ENCODE peak calls at places on chromosomes 11 and 22, in six cellular contexts. X is PC-3, F is fibroblast of lung, L is IMR-90, T is SK-N-SH, A is endodermal cell. Z is an unnamed sample.
A peak's percentile ranks its signal among the peaks of the same experiment; 100 is the strongest.

GRCh38 chr11:66639066-66639813 is 737 bp downstream of the RBM4 start:
- DNase-seq in L (peak; percentile 42), T (no peak), X (peak; percentile 41), A (no peak), F (peak; percentile 53), Z (no peak)

GRCh38 chr11:78646564-78647185 is 72.0 kb upstream of the NARS2 start:
- DNase-seq in X (peak; percentile 97), L (peak; percentile 49), F (peak; percentile 49), T (peak; percentile 54), A (peak; percentile 87), Z (peak; percentile 73)

GRCh38 chr11:43397251-43397650 is 38.5 kb downstream of the TTC17 start:
- DNase-seq in L (peak; percentile 3), F (no peak), T (no peak), A (no peak), X (no peak), Z (no peak)

GRCh38 chr11:69172674-69173073 is 16.9 kb downstream of the SMIM38 start:
- DNase-seq in T (no peak), L (peak; percentile 22), X (peak; percentile 28), A (peak; percentile 65), F (peak; percentile 12), Z (no peak)

GRCh38 chr11:23723861-23724260 is 773.0 kb upstream of the LUZP2 start:
- DNase-seq in L (peak; percentile 43), X (peak; percentile 56), F (no peak), A (no peak), T (no peak), Z (no peak)

GRCh38 chr11:74134661-74135515 is 35.9 kb downstream of the C2CD3 start:
- DNase-seq in F (peak; percentile 47), T (no peak), X (no peak), L (peak; percentile 32), A (no peak), Z (no peak)

GRCh38 chr11:128843198-128843766 is 23.8 kb downstream of the KCNJ1 start:
- DNase-seq in L (no peak), A (no peak), F (no peak), T (no peak), X (no peak), Z (no peak)

GRCh38 chr11:32052218-32052617 is 38.7 kb upstream of the RCN1 start:
- DNase-seq in F (peak; percentile 70), L (peak; percentile 58), A (peak; percentile 73), T (peak; percentile 43), X (peak; percentile 74), Z (no peak)

GRCh38 chr22:33271390-33272161 is 213.4 kb upstream of the SYN3 start:
- DNase-seq in T (no peak), F (peak; percentile 7), X (no peak), A (no peak), L (peak; percentile 13), Z (no peak)

GRCh38 chr11:66857234-66857926 is 516 bp downstream of the LRFN4 start:
- DNase-seq in A (peak; percentile 78), F (no peak), T (peak; percentile 85), X (no peak), L (no peak), Z (peak; percentile 73)

GRCh38 chr11:3861698-3862097 is 6.2 kb downstream of the STIM1 start:
- DNase-seq in A (no peak), X (no peak), T (no peak), L (no peak), F (no peak), Z (no peak)

GRCh38 chr11:70434813-70435300 is 36.5 kb downstream of the CTTN start:
- DNase-seq in X (no peak), F (no peak), T (peak; percentile 58), A (no peak), L (no peak), Z (no peak)

GRCh38 chr11:46557684-46558151 is 36.1 kb downstream of the AMBRA1 start:
- DNase-seq in L (peak; percentile 68), T (no peak), F (peak; percentile 31), A (peak; percentile 52), X (peak; percentile 65), Z (no peak)

DNA sequence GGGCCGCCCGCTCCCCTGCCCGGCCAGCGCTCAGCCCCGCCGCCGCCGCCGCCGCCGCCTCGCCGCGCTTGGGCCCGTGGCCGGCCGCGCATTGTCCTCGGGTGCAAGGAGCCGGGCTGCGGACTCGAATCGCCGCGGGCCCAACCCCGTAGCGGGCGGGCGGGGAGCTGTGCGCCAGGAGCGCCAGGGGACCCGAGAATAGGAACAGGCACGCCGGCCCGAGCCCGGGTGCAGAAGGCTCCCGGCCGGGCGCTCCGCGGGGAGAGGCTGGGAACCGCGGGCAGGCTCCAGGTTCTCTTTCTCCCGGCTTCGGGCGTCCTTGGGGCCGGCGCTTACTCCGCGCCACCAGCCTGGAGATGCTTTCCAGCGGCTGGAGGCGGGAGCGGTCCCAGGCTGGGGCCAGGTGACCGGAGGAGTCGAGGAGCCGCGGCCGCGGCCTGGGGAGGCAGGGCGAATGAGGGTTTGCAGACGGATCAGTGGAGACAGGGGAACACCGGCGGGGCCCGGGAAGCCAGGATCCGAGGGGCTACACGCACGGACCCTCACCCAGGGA is 636 bp downstream of the PKNOX2 start:
- DNase-seq in A (peak; percentile 84), F (peak; percentile 26), L (peak; percentile 24), T (peak; percentile 81), X (peak; percentile 19), Z (no peak)
- H3K4me3 ChIP-seq in A (peak overlapping the region; percentile 83), F (peak overlapping the region; percentile 63), L (peak overlapping the region; percentile 65), T (peak overlapping the region; percentile 71), X (peak overlapping the region; percentile 78), Z (peak overlapping the region; percentile 52)

DNA sequence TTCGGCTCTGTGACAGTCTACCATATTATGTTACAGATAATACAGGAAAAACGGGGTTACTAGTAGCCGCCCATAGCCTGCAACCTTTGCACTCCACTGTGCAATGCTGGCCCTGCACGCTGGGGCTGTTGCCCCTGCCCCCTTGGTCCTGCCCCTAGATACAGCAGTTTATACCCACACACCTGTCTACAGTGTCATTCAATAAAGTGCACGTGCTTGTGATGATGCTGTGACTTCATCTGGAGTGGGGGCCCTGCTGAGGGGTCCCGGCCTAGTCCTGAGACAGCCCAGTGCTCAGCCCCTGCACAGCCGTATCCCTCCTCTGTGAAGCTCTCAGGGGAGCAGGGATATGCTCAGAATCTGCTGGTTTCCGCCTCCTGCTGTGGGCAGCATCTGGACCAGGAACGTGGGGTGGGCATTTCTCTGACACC is 1.2 kb downstream of the IFITM1 start:
- DNase-seq in L (no peak), F (no peak), X (no peak), A (no peak), T (no peak), Z (no peak)
- H3K9ac ChIP-seq in L (peak overlapping the region; percentile 29), F (no peak overlapping the region), X (no peak overlapping the region), A (peak overlapping the region; percentile 95), T (no peak overlapping the region), Z (no peak overlapping the region)

DNA sequence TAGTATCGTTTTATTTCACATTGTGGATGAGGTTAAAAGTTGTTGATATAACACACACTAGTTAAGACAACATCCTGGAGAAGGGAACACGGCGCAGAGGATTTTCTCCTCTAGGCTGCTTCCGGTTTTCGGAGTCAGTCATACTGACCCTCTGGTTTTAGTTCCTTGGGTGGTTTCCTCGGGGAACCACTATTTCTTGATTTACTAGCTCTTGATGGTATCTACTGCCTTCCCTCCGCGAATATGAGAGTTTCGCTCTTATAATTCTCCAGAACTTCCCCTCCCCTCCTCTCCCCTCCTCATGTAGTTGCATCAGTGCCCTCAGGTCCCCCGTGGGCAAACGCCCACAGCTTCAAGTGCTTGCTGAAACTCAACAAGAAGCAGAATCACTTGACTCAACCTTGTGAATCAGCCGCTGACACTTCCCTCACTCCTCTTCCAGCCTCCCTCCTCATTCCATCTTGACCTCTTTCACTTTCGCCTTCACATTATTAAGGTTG is 15.9 kb upstream of the APOBEC3A start:
- DNase-seq in X (no peak), A (no peak), L (no peak), T (no peak), F (no peak), Z (no peak)
- H3K4me3 ChIP-seq in X (no peak overlapping the region), A (no peak overlapping the region), L (no peak overlapping the region), T (no peak overlapping the region), F (no peak overlapping the region), Z (no peak overlapping the region)

DNA sequence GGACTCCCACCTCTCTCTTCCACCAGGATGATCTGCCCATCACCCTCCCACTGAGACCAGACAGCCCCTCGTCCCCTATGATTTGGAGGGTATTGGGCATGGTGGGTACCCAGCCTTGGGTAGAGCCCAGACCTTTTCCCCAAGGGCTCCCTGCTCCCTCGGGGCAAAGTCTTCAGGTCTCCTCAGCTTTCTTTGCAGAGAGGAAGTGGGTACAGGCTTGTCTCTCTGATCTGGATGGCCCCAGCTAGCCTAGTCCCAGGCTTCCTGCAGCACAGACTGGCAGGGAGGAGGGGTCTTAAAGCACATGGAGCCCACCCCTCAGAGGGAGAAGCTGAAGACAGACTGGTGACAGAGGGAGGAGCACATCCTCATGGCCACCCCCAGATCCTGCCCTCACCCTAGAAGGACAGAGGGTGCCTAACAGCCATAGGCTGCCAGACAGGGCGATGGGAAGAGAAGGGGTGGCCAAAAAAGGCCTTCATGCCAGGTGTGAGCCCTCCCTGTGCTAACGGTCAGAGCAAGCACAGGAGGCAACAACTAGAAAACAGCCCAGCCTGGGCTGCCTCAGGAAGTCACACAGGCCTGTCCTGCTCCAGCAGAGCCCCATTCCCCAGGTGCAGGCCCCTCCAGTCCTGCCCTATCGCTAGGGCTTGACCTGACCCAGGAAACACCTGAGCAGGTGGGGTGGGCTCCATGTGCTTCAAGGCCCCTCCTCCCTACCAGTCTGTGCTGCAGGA is 30.4 kb downstream of the SLC22A12 start:
- DNase-seq in T (no peak), A (no peak), F (no peak), L (no peak), X (no peak), Z (no peak)
- H3K9ac ChIP-seq in T (no peak overlapping the region), A (no peak overlapping the region), F (no peak overlapping the region), L (no peak overlapping the region), X (no peak overlapping the region), Z (no peak overlapping the region)

GRCh38 chr22:44673406-44673805 is 28.6 kb upstream of the PRR5 start:
- DNase-seq in L (no peak), X (no peak), F (no peak), T (no peak), A (no peak), Z (no peak)

GRCh38 chr22:44678245-44678979 is 23.6 kb upstream of the PRR5 start:
- DNase-seq in A (no peak), F (no peak), T (no peak), X (no peak), L (no peak), Z (no peak)

GRCh38 chr22:44678980-44679647 is 22.9 kb upstream of the PRR5 start:
- DNase-seq in L (no peak), A (no peak), F (no peak), X (no peak), T (no peak), Z (no peak)

GRCh38 chr22:44677299-44678244 is 24.4 kb upstream of the PRR5 start:
- DNase-seq in X (no peak), L (no peak), F (no peak), A (no peak), T (no peak), Z (no peak)

GRCh38 chr22:44676441-44677298 is 25.3 kb upstream of the PRR5 start:
- DNase-seq in T (peak; percentile 65), X (no peak), F (no peak), A (peak; percentile 69), L (peak; percentile 13), Z (no peak)
- H3K4me3 ChIP-seq in T (no peak overlapping the region), X (no peak overlapping the region), F (no peak overlapping the region), A (no peak overlapping the region), L (no peak overlapping the region), Z (no peak overlapping the region)

GRCh38 chr22:37518509-37519267 is 527 bp downstream of the CARD10 start:
- DNase-seq in A (peak; percentile 77), F (no peak), T (peak; percentile 81), X (no peak), L (no peak), Z (no peak)
- H3K9ac ChIP-seq in A (no peak overlapping the region), F (peak overlapping the region; percentile 57), T (peak overlapping the region; percentile 69), X (peak overlapping the region; percentile 71), L (peak overlapping the region; percentile 57), Z (no peak overlapping the region)